ENCODE peak calls at places on chromosome 20, in six cellular contexts. One of them, this sample, is unnamed.

GRCh38 chr20:7926767-7927166 is 13.5 kb downstream of the HAO1 start:
- DNase-seq in fibroblast of pulmonary artery: peak; percentile 77
- DNase-seq in GOT3: no peak
- DNase-seq in activated naive CD4-positive, alpha-beta T cell treated with Interleukin-2 at 50 U/mL for 16 hours: no peak
- DNase-seq in stimulated activated CD4-positive, alpha-beta T cell treated with anti-CD3 and anti-CD28 coated beads, Interleukin-1b, Interleukin-23, amount 100 ng/mL, for 1 hour: no peak
- DNase-seq in osteocyte: no peak
- DNase-seq in this sample: peak; percentile 14

GRCh38 chr20:31602779-31603441 is 2.2 kb upstream of the ID1 start:
- DNase-seq in fibroblast of pulmonary artery: peak; percentile 80
- DNase-seq in GOT3: no peak
- DNase-seq in activated naive CD4-positive, alpha-beta T cell treated with Interleukin-2 at 50 U/mL for 16 hours: peak; percentile 64
- DNase-seq in stimulated activated CD4-positive, alpha-beta T cell treated with anti-CD3 and anti-CD28 coated beads, Interleukin-1b, Interleukin-23, amount 100 ng/mL, for 1 hour: no peak
- DNase-seq in osteocyte: no peak
- DNase-seq in this sample: no peak

GRCh38 chr20:25659999-25660398 is 36.2 kb upstream of the NANP start:
- DNase-seq in fibroblast of pulmonary artery: no peak
- DNase-seq in GOT3: no peak
- DNase-seq in activated naive CD4-positive, alpha-beta T cell treated with Interleukin-2 at 50 U/mL for 16 hours: no peak
- DNase-seq in stimulated activated CD4-positive, alpha-beta T cell treated with anti-CD3 and anti-CD28 coated beads, Interleukin-1b, Interleukin-23, amount 100 ng/mL, for 1 hour: no peak
- DNase-seq in osteocyte: no peak
- DNase-seq in this sample: no peak

GRCh38 chr20:62737271-62737761 is 28.7 kb downstream of the NTSR1 start:
- DNase-seq in fibroblast of pulmonary artery: no peak
- DNase-seq in GOT3: no peak
- DNase-seq in activated naive CD4-positive, alpha-beta T cell treated with Interleukin-2 at 50 U/mL for 16 hours: no peak
- DNase-seq in stimulated activated CD4-positive, alpha-beta T cell treated with anti-CD3 and anti-CD28 coated beads, Interleukin-1b, Interleukin-23, amount 100 ng/mL, for 1 hour: no peak
- DNase-seq in osteocyte: no peak
- DNase-seq in this sample: no peak

GRCh38 chr20:4697874-4698221 is 23.9 kb upstream of the PRND start:
- DNase-seq in fibroblast of pulmonary artery: no peak
- DNase-seq in GOT3: no peak
- DNase-seq in activated naive CD4-positive, alpha-beta T cell treated with Interleukin-2 at 50 U/mL for 16 hours: no peak
- DNase-seq in stimulated activated CD4-positive, alpha-beta T cell treated with anti-CD3 and anti-CD28 coated beads, Interleukin-1b, Interleukin-23, amount 100 ng/mL, for 1 hour: no peak
- DNase-seq in osteocyte: peak; percentile 38
- DNase-seq in this sample: no peak

GRCh38 chr20:41047975-41048305 is 19.3 kb downstream of the TOP1 start:
- DNase-seq in fibroblast of pulmonary artery: peak; percentile 41
- DNase-seq in GOT3: no peak
- DNase-seq in activated naive CD4-positive, alpha-beta T cell treated with Interleukin-2 at 50 U/mL for 16 hours: no peak
- DNase-seq in stimulated activated CD4-positive, alpha-beta T cell treated with anti-CD3 and anti-CD28 coated beads, Interleukin-1b, Interleukin-23, amount 100 ng/mL, for 1 hour: no peak
- DNase-seq in osteocyte: no peak
- DNase-seq in this sample: no peak

GRCh38 chr20:36309643-36310042 is 3.5 kb downstream of the DLGAP4 start:
- DNase-seq in fibroblast of pulmonary artery: no peak
- DNase-seq in GOT3: no peak
- DNase-seq in activated naive CD4-positive, alpha-beta T cell treated with Interleukin-2 at 50 U/mL for 16 hours: no peak
- DNase-seq in stimulated activated CD4-positive, alpha-beta T cell treated with anti-CD3 and anti-CD28 coated beads, Interleukin-1b, Interleukin-23, amount 100 ng/mL, for 1 hour: no peak
- DNase-seq in osteocyte: no peak
- DNase-seq in this sample: no peak

GRCh38 chr20:19973920-19974620 is 43.1 kb upstream of the NAA20 start:
- DNase-seq in fibroblast of pulmonary artery: peak; percentile 85
- DNase-seq in GOT3: no peak
- DNase-seq in activated naive CD4-positive, alpha-beta T cell treated with Interleukin-2 at 50 U/mL for 16 hours: no peak
- DNase-seq in stimulated activated CD4-positive, alpha-beta T cell treated with anti-CD3 and anti-CD28 coated beads, Interleukin-1b, Interleukin-23, amount 100 ng/mL, for 1 hour: no peak
- DNase-seq in osteocyte: no peak
- DNase-seq in this sample: peak; percentile 25

GRCh38 chr20:53561505-53561904 is 32.1 kb downstream of the ZNF217 start:
- DNase-seq in fibroblast of pulmonary artery: no peak
- DNase-seq in GOT3: no peak
- DNase-seq in activated naive CD4-positive, alpha-beta T cell treated with Interleukin-2 at 50 U/mL for 16 hours: no peak
- DNase-seq in stimulated activated CD4-positive, alpha-beta T cell treated with anti-CD3 and anti-CD28 coated beads, Interleukin-1b, Interleukin-23, amount 100 ng/mL, for 1 hour: no peak
- DNase-seq in osteocyte: no peak
- DNase-seq in this sample: no peak

GRCh38 chr20:59242714-59243626 is 57.4 kb upstream of the EDN3 start:
- DNase-seq in fibroblast of pulmonary artery: no peak
- DNase-seq in GOT3: no peak
- DNase-seq in activated naive CD4-positive, alpha-beta T cell treated with Interleukin-2 at 50 U/mL for 16 hours: peak; percentile 36
- DNase-seq in stimulated activated CD4-positive, alpha-beta T cell treated with anti-CD3 and anti-CD28 coated beads, Interleukin-1b, Interleukin-23, amount 100 ng/mL, for 1 hour: no peak
- DNase-seq in osteocyte: no peak
- DNase-seq in this sample: no peak

GRCh38 chr20:25203891-25204320 is 8.4 kb downstream of the ENTPD6 start:
- DNase-seq in fibroblast of pulmonary artery: no peak
- DNase-seq in GOT3: no peak
- DNase-seq in activated naive CD4-positive, alpha-beta T cell treated with Interleukin-2 at 50 U/mL for 16 hours: no peak
- DNase-seq in stimulated activated CD4-positive, alpha-beta T cell treated with anti-CD3 and anti-CD28 coated beads, Interleukin-1b, Interleukin-23, amount 100 ng/mL, for 1 hour: no peak
- DNase-seq in osteocyte: no peak
- DNase-seq in this sample: no peak

GRCh38 chr20:47303736-47304135 is 52.8 kb downstream of the ZMYND8 start:
- DNase-seq in fibroblast of pulmonary artery: no peak
- DNase-seq in GOT3: no peak
- DNase-seq in activated naive CD4-positive, alpha-beta T cell treated with Interleukin-2 at 50 U/mL for 16 hours: no peak
- DNase-seq in stimulated activated CD4-positive, alpha-beta T cell treated with anti-CD3 and anti-CD28 coated beads, Interleukin-1b, Interleukin-23, amount 100 ng/mL, for 1 hour: no peak
- DNase-seq in osteocyte: no peak
- DNase-seq in this sample: no peak

GRCh38 chr20:5492941-5493340 is 176.2 kb upstream of the PROKR2 start:
- DNase-seq in fibroblast of pulmonary artery: no peak
- DNase-seq in GOT3: no peak
- DNase-seq in activated naive CD4-positive, alpha-beta T cell treated with Interleukin-2 at 50 U/mL for 16 hours: no peak
- DNase-seq in stimulated activated CD4-positive, alpha-beta T cell treated with anti-CD3 and anti-CD28 coated beads, Interleukin-1b, Interleukin-23, amount 100 ng/mL, for 1 hour: no peak
- DNase-seq in osteocyte: no peak
- DNase-seq in this sample: no peak

GRCh38 chr20:1555952-1556351 is 1.6 kb downstream of the SIRPD start:
- DNase-seq in fibroblast of pulmonary artery: no peak
- DNase-seq in GOT3: no peak
- DNase-seq in activated naive CD4-positive, alpha-beta T cell treated with Interleukin-2 at 50 U/mL for 16 hours: no peak
- DNase-seq in stimulated activated CD4-positive, alpha-beta T cell treated with anti-CD3 and anti-CD28 coated beads, Interleukin-1b, Interleukin-23, amount 100 ng/mL, for 1 hour: no peak
- DNase-seq in osteocyte: no peak
- DNase-seq in this sample: no peak

GRCh38 chr20:62617711-62618483 is 24.4 kb upstream of the SLCO4A1 start:
- DNase-seq in fibroblast of pulmonary artery: no peak
- DNase-seq in GOT3: no peak
- DNase-seq in activated naive CD4-positive, alpha-beta T cell treated with Interleukin-2 at 50 U/mL for 16 hours: peak; percentile 58
- DNase-seq in stimulated activated CD4-positive, alpha-beta T cell treated with anti-CD3 and anti-CD28 coated beads, Interleukin-1b, Interleukin-23, amount 100 ng/mL, for 1 hour: no peak
- DNase-seq in osteocyte: no peak
- DNase-seq in this sample: no peak

GRCh38 chr20:24673678-24674570 is 204.5 kb downstream of the SYNDIG1 start:
- DNase-seq in fibroblast of pulmonary artery: peak; percentile 70
- DNase-seq in GOT3: no peak
- DNase-seq in activated naive CD4-positive, alpha-beta T cell treated with Interleukin-2 at 50 U/mL for 16 hours: no peak
- DNase-seq in stimulated activated CD4-positive, alpha-beta T cell treated with anti-CD3 and anti-CD28 coated beads, Interleukin-1b, Interleukin-23, amount 100 ng/mL, for 1 hour: no peak
- DNase-seq in osteocyte: no peak
- DNase-seq in this sample: no peak

GRCh38 chr20:53834044-53834442 is 236.4 kb downstream of the BCAS1 start:
- DNase-seq in fibroblast of pulmonary artery: no peak
- DNase-seq in GOT3: no peak
- DNase-seq in activated naive CD4-positive, alpha-beta T cell treated with Interleukin-2 at 50 U/mL for 16 hours: no peak
- DNase-seq in stimulated activated CD4-positive, alpha-beta T cell treated with anti-CD3 and anti-CD28 coated beads, Interleukin-1b, Interleukin-23, amount 100 ng/mL, for 1 hour: no peak
- DNase-seq in osteocyte: no peak
- DNase-seq in this sample: no peak

GRCh38 chr20:34364013-34364382 is 925 bp downstream of the ITCH start:
- DNase-seq in fibroblast of pulmonary artery: peak; percentile 59
- DNase-seq in GOT3: no peak
- DNase-seq in activated naive CD4-positive, alpha-beta T cell treated with Interleukin-2 at 50 U/mL for 16 hours: peak; percentile 20
- DNase-seq in stimulated activated CD4-positive, alpha-beta T cell treated with anti-CD3 and anti-CD28 coated beads, Interleukin-1b, Interleukin-23, amount 100 ng/mL, for 1 hour: no peak
- DNase-seq in osteocyte: no peak
- DNase-seq in this sample: no peak

GRCh38 chr20:3592931-3593330 is 70.3 kb downstream of the GFRA4 start:
- DNase-seq in fibroblast of pulmonary artery: no peak
- DNase-seq in GOT3: no peak
- DNase-seq in activated naive CD4-positive, alpha-beta T cell treated with Interleukin-2 at 50 U/mL for 16 hours: no peak
- DNase-seq in stimulated activated CD4-positive, alpha-beta T cell treated with anti-CD3 and anti-CD28 coated beads, Interleukin-1b, Interleukin-23, amount 100 ng/mL, for 1 hour: no peak
- DNase-seq in osteocyte: no peak
- DNase-seq in this sample: no peak

GRCh38 chr20:38075161-38075998 is 41.8 kb downstream of the RPRD1B start:
- DNase-seq in fibroblast of pulmonary artery: no peak
- DNase-seq in GOT3: no peak
- DNase-seq in activated naive CD4-positive, alpha-beta T cell treated with Interleukin-2 at 50 U/mL for 16 hours: no peak
- DNase-seq in stimulated activated CD4-positive, alpha-beta T cell treated with anti-CD3 and anti-CD28 coated beads, Interleukin-1b, Interleukin-23, amount 100 ng/mL, for 1 hour: no peak
- DNase-seq in osteocyte: no peak
- DNase-seq in this sample: no peak

This sample was measured in T1000.